ENCODE peak calls at places on chromosomes 13 and 19, in eight cellular contexts. Q is CD8-positive, alpha-beta T cell; D is HepG2; G is Peyer's patch; E is adrenal gland; W is mammary epithelial cell; P is colonic mucosa; K is heart right ventricle. L is an unnamed sample.

GRCh38 chr13:64441740-64442139 is 2788.4 kb downstream of the PCDH9 start:
- DNase-seq in Q (no peak), D (no peak), G (no peak), E (no peak), W (no peak), P (no peak), K (no peak), L (no peak)

GRCh38 chr13:36685912-36686311 is 12.1 kb downstream of the SERTM1 start:
- DNase-seq in Q (no peak), D (no peak), G (no peak), E (no peak), W (peak; percentile 47), P (no peak), K (no peak), L (no peak)

GRCh38 chr13:74758188-74758587 is 624.0 kb upstream of the KLF12 start:
- DNase-seq in Q (no peak), D (no peak), G (no peak), E (no peak), W (no peak), P (no peak), K (no peak), L (no peak)

GRCh38 chr13:25192052-25192451 is 20.0 kb upstream of the AMER2 start:
- DNase-seq in Q (no peak), D (no peak), G (no peak), E (no peak), W (no peak), P (no peak), K (no peak), L (no peak)

GRCh38 chr19:7442423-7442822 is 46.4 kb downstream of the PEX11G start:
- DNase-seq in Q (no peak), D (no peak), G (no peak), E (peak; percentile 50), W (no peak), P (no peak), K (no peak), L (no peak)

GRCh38 chr13:74070065-74070464 is 64.1 kb downstream of the KLF12 start:
- DNase-seq in Q (peak; percentile 7), D (no peak), G (no peak), E (no peak), W (no peak), P (no peak), K (no peak), L (no peak)

GRCh38 chr19:7242601-7243258 is 51.5 kb downstream of the INSR start:
- DNase-seq in Q (no peak), D (no peak), G (no peak), E (peak; percentile 63), W (peak; percentile 76), P (no peak), K (no peak), L (no peak)

GRCh38 chr13:51608857-51609406 is 24.7 kb downstream of the WDFY2 start:
- DNase-seq in Q (no peak), D (no peak), G (no peak), E (no peak), W (no peak), P (no peak), K (no peak), L (no peak)

GRCh38 chr19:33310606-33311325 is 8.4 kb upstream of the CEBPA start:
- DNase-seq in Q (no peak), D (no peak), G (peak; percentile 70), E (no peak), W (no peak), P (peak; percentile 71), K (no peak), L (no peak)

GRCh38 chr13:113369881-113370280 is 6.0 kb upstream of the GRTP1 start:
- DNase-seq in Q (no peak), D (no peak), G (no peak), E (no peak), W (no peak), P (no peak), K (no peak), L (peak; percentile 45)

GRCh38 chr13:46181799-46182490 is at the start of gene LCP1:
- DNase-seq in Q (peak; percentile 64), D (no peak), G (no peak), E (no peak), W (peak; percentile 10), P (peak; percentile 41), K (no peak), L (no peak)

GRCh38 chr19:29823581-29824330 is 12.0 kb downstream of the CCNE1 start:
- DNase-seq in Q (no peak), D (no peak), G (no peak), E (no peak), W (no peak), P (no peak), K (no peak), L (no peak)

GRCh38 chr19:45403781-45404556 is 900 bp downstream of the PPP1R13L start:
- DNase-seq in Q (peak; percentile 31), D (peak; percentile 70), G (peak; percentile 77), E (peak; percentile 74), W (peak; percentile 60), P (peak; percentile 82), K (peak; percentile 70), L (peak; percentile 73)

GRCh38 chr19:48123907-48124675 is 13.5 kb upstream of the PLA2G4C start:
- DNase-seq in Q (no peak), D (peak; percentile 39), G (no peak), E (no peak), W (peak; percentile 96), P (no peak), K (no peak), L (no peak)

GRCh38 chr19:3253270-3253669 is 28.8 kb downstream of the CELF5 start:
- DNase-seq in Q (no peak), D (no peak), G (no peak), E (no peak), W (no peak), P (no peak), K (no peak), L (no peak)

GRCh38 chr13:56909896-56910600 is 230.7 kb upstream of the PRR20A start:
- DNase-seq in Q (no peak), D (no peak), G (no peak), E (no peak), W (no peak), P (no peak), K (peak; percentile 6), L (no peak)

DNA sequence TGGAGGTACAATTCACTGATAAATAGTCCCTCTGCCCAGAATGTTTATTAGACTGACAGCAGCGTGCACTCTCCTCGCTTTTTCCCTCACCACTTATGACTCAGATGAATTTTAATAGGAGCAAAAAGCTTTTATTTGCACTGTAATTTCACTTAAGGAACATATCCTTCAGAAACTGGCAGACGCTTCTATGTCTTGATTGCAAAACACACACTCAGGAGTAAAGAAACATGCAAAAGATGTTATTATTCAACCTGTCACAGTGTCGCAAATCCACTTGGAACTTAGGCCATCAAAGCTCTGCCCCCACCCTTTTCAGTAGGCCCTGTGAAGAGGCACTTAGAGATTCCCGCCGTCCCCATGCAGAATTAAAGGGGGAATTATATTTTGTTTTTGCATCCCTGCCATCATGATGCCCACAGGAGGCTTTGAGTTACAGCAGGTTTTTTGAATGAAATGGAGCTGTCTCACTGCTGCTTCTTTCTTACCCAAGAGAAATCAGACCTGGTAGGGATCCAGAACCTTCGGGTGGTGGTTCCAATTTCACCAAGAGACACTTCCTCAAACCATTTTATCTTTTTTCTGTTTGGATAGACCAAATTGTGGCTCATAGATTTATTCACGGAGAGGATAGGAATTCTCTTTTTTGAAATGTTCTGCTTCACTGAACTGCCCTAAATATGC is 74.5 kb downstream of the GGACT start:
- DNase-seq in Q (no peak), D (no peak), G (no peak), E (no peak), W (no peak), P (no peak), K (no peak), L (no peak)
- H3K27ac ChIP-seq in Q (no peak overlapping the region), D (no peak overlapping the region), G (no peak overlapping the region), E (no peak overlapping the region), W (no peak overlapping the region), P (no peak overlapping the region), K (no peak overlapping the region), L (no peak overlapping the region)

GRCh38 chr13:77124423-77124822 is 97.5 kb upstream of the FBXL3 start:
- DNase-seq in Q (no peak), D (no peak), G (no peak), E (no peak), W (no peak), P (no peak), K (no peak), L (no peak)
- H3K36me3 ChIP-seq in Q (peaks cover 11% of the 10 kb centered on the region), D (no peaks in the 10 kb centered on the region), G (peaks cover 20% of the 10 kb centered on the region), E (peaks cover 4% of the 10 kb centered on the region), W (peaks cover 5% of the 10 kb centered on the region), P (no peaks in the 10 kb centered on the region), K (peaks cover 71% of the 10 kb centered on the region), L (peaks cover 60% of the 10 kb centered on the region)

DNA sequence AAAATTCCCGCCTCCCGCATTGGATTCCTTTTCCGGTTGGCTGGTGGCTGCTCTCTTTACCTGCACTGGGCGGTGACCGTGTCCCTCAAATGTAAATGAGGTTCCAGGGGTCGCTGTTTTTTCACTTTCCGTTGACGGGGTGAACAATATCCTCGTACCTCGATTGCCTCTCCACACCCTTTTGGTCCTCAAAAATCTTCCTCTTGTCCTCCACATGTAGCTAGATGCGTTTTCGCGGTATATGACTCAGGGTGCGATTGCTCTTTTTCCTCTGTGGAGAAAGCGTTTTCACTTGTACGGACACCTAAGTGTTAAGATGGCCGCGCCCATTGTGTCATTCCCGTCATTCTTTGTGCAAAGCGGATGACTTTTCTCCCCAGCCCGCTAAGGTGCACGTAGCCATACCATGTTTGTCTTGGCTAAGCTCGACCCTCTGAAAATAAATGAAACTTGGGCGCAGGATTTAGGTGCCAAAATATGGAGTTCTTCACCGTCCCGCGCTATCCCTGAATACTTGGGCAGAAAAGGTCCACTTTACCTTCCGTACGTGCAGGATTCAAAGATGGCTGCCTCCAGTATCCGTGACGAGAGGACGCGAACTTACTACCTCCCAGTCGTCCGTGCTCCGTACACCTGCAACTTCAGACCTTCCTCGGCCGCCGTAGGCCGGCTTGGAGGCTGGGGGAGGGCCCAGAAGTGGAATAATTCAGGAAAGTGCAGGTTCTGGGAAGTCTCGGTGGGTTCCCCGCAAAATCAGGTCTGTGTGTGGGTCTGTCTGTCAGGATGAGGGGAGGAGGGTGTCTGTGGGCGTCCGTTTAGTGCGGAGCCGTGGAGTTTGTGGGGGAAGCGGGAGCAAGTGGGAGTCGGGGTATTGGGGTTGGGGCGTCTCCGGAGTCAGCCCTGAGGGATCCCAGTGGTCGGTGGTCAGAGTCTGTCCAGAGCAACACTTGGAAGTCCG is at the start of gene ZNF613:
- DNase-seq in Q (peak; percentile 70), D (peak; percentile 89), G (peak; percentile 87), E (peak; percentile 92), W (peak; percentile 92), P (peak; percentile 94), K (peak; percentile 86), L (peak; percentile 92)
- H3K27ac ChIP-seq in Q (peak within 1 kb of the TSS; percentile 55), D (peak within 1 kb of the TSS; percentile 87), G (peak within 1 kb of the TSS; percentile 66), E (peak within 1 kb of the TSS; percentile 93), W (peak within 1 kb of the TSS; percentile 65), P (peak within 1 kb of the TSS; percentile 73), K (peak within 1 kb of the TSS; percentile 84), L (peak within 1 kb of the TSS; percentile 88)

GRCh38 chr13:84430015-84430414 is 547.7 kb upstream of the SLITRK1 start:
- DNase-seq in Q (no peak), D (no peak), G (no peak), E (no peak), W (peak; percentile 5), P (no peak), K (no peak), L (no peak)

GRCh38 chr13:84430441-84430840 is 548.2 kb upstream of the SLITRK1 start:
- DNase-seq in Q (no peak), D (no peak), G (no peak), E (no peak), W (no peak), P (no peak), K (no peak), L (no peak)

GRCh38 chr13:84431646-84432045 is 549.4 kb upstream of the SLITRK1 start:
- DNase-seq in Q (no peak), D (no peak), G (no peak), E (no peak), W (peak; percentile 10), P (no peak), K (no peak), L (no peak)

GRCh38 chr13:84433024-84433423 is 550.8 kb upstream of the SLITRK1 start:
- DNase-seq in Q (no peak), D (no peak), G (no peak), E (no peak), W (no peak), P (no peak), K (no peak), L (no peak)
- H3K36me3 ChIP-seq in Q (no peaks in the 10 kb centered on the region), D (no peaks in the 10 kb centered on the region), G (no peaks in the 10 kb centered on the region), E (no peaks in the 10 kb centered on the region), W (no peaks in the 10 kb centered on the region), P (no peaks in the 10 kb centered on the region), K (no peaks in the 10 kb centered on the region), L (no peaks in the 10 kb centered on the region)

L was measured in sigmoid colon.